ENCODE peak calls at places on chromosomes 3 and 15, in six cellular contexts. J is ascending aorta, K is A549, F is upper lobe of right lung, R is tibial nerve, Q is heart left ventricle. H is an unnamed sample.

GRCh38 chr3:124779116-124779515 is 48.9 kb downstream of the UMPS start:
- DNase-seq in J (no peak), K (no peak), Q (no peak), F (no peak), R (no peak), H (no peak)

GRCh38 chr3:29582310-29582709 is 301.4 kb downstream of the RBMS3 start:
- DNase-seq in R (no peak), F (no peak), Q (no peak), J (no peak), K (no peak), H (no peak)

GRCh38 chr15:88835646-88836045 is 32.4 kb downstream of the ACAN start:
- DNase-seq in Q (no peak), F (no peak), J (no peak), K (no peak), R (no peak), H (no peak)

GRCh38 chr3:111210003-111210699 is 138.5 kb downstream of the NECTIN3 start:
- DNase-seq in Q (no peak), K (no peak), R (no peak), F (no peak), J (no peak), H (no peak)

GRCh38 chr3:56408761-56409196 is 59.5 kb downstream of the ERC2 start:
- DNase-seq in R (no peak), K (no peak), Q (no peak), F (no peak), J (no peak), H (peak; percentile 60)

GRCh38 chr15:38879909-38880471 is 315.4 kb upstream of the RASGRP1 start:
- DNase-seq in R (peak; percentile 64), K (no peak), Q (peak; percentile 56), J (no peak), F (no peak), H (no peak)

GRCh38 chr3:23859839-23860382 is 54.2 kb downstream of the UBE2E1 start:
- DNase-seq in R (no peak), J (no peak), K (no peak), Q (no peak), F (no peak), H (no peak)

GRCh38 chr3:192207239-192207638 is 520.1 kb downstream of the FGF12 start:
- DNase-seq in F (no peak), J (no peak), K (no peak), Q (no peak), R (no peak), H (no peak)

GRCh38 chr3:139577899-139578298 is 38.4 kb upstream of the RBP1 start:
- DNase-seq in J (no peak), K (no peak), R (no peak), Q (no peak), F (no peak), H (no peak)

GRCh38 chr3:16329792-16330061 is 64.7 kb downstream of the OXNAD1 start:
- DNase-seq in J (no peak), K (no peak), Q (no peak), F (no peak), R (no peak), H (no peak)

GRCh38 chr15:58221591-58222241 is 83.5 kb downstream of the AQP9 start:
- DNase-seq in Q (no peak), K (peak; percentile 53), F (no peak), R (no peak), J (no peak), H (no peak)

GRCh38 chr15:40080847-40081246 is 27.8 kb downstream of the BMF start:
- DNase-seq in K (no peak), R (no peak), F (no peak), Q (no peak), J (no peak), H (no peak)

GRCh38 chr3:196920733-196921132 is 21.6 kb downstream of the NCBP2 start:
- DNase-seq in K (no peak), J (no peak), Q (no peak), R (no peak), F (no peak), H (no peak)

GRCh38 chr3:46667061-46667621 is 26.3 kb downstream of the ALS2CL start:
- DNase-seq in J (peak; percentile 6), Q (no peak), K (no peak), R (no peak), F (peak; percentile 64), H (peak; percentile 69)

GRCh38 chr3:40766396-40766795 is 241.6 kb downstream of the ZNF621 start:
- DNase-seq in F (no peak), K (no peak), Q (no peak), J (no peak), R (no peak), H (no peak)

GRCh38 chr3:191721390-191721801 is 260.4 kb downstream of the PYDC2 start:
- DNase-seq in Q (no peak), R (no peak), F (no peak), K (no peak), J (no peak), H (no peak)

GRCh38 chr3:115623414-115623868 is at the start of gene GAP43:
- DNase-seq in K (peak; percentile 45), R (peak; percentile 4), F (peak; percentile 56), J (no peak), Q (peak; percentile 48), H (peak; percentile 76)

GRCh38 chr15:97501291-97501690 is 459.2 kb upstream of the ARRDC4 start:
- DNase-seq in F (no peak), K (no peak), R (no peak), Q (no peak), J (no peak), H (no peak)

GRCh38 chr3:173789530-173789929 is 392.0 kb downstream of the NLGN1 start:
- DNase-seq in J (no peak), R (no peak), F (no peak), K (no peak), Q (no peak), H (no peak)

GRCh38 chr3:131349946-131350347 is 31.6 kb upstream of the NUDT16 start:
- DNase-seq in J (no peak), Q (peak; percentile 67), K (peak; percentile 42), F (no peak), R (no peak), H (no peak)

GRCh38 chr3:157274644-157275137 is 114.7 kb upstream of the CCNL1 start:
- DNase-seq in F (no peak), Q (no peak), K (no peak), R (no peak), J (no peak), H (no peak)

GRCh38 chr3:184710870-184711365 is 946 bp downstream of the MAGEF1 start:
- DNase-seq in J (no peak), F (no peak), K (peak; percentile 11), R (no peak), Q (no peak), H (no peak)

GRCh38 chr15:68874788-68875187 is 54.1 kb upstream of the ANP32A start:
- DNase-seq in J (no peak), Q (no peak), R (no peak), F (no peak), K (no peak), H (no peak)

GRCh38 chr3:73950781-73951180 is 326.0 kb upstream of the PDZRN3 start:
- DNase-seq in F (no peak), R (no peak), J (no peak), K (no peak), Q (no peak), H (no peak)

GRCh38 chr3:100073555-100074307 is 40.6 kb downstream of the FILIP1L start:
- DNase-seq in R (no peak), K (no peak), F (no peak), Q (peak; percentile 50), J (no peak), H (peak; percentile 54)
- H3K27ac ChIP-seq in R (peak overlapping the region; percentile 49), K (no peak overlapping the region), F (peak overlapping the region; percentile 31), Q (peak overlapping the region; percentile 59), J (peak overlapping the region; percentile 92), H (no peak overlapping the region)

DNA sequence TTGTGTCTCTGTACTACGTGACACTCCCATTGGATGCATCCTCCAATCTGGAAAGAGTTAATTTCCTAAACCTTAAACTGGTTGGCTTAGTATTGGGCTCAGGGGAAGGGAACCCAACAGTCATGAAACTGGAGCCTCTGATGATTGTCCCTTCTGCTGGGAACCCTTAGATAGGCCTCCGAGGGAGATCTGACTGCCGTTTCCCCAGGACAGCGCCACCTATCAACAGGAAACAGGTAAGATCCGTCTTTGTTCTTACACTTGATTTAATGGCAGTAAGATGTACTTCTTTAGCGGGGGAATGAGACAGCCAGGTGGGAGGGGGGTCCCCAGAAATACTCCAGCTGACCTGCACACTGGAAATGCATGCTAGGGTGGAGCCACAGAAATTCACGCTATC is 1749.6 kb downstream of the SI start:
- DNase-seq in K (peak; percentile 8), Q (no peak), R (no peak), F (no peak), J (no peak), H (no peak)
- TF ChIP-seq CTCF in K (no peak), Q (no peak), R (no peak), F (no peak), J (no peak), H (no peak)

DNA sequence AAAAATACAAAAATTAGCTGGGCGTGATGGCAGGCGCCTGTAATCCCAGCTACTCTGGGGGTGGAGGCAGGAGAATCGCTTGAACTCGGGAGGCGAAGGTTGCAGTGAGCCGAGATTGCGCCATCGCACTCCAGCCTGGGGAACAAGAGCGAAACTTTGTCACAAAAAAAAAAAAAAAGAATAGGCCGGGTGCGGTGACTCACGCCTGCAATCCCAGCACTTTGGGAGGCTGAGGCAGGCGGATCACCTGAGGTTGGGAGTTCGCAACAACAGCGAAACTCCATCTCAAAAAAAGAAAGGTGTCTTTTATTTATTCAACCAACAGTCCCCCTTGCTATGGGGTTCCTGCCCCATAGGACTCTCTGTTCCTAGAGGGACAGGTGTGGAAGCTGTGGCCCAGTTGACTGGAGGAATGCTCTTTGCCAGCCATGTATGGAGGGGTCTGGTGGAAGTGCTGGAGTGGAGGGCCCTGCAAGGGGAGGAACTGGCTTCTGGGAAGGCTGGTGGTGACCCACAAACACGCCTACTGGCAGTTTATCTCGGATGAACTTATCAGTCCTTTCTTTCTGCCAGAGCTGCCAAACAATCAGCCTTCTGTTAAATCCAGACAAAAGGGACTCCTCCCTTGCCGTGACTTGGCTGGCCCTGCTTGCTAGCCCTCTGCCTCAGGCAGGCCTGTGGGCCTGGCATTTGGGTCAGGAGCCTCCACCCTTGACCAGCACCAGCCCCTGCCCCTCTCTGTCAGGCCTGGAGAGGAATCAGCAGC is 4.6 kb upstream of the DAG1 start:
- DNase-seq in R (no peak), J (no peak), Q (peak; percentile 37), K (no peak), F (peak; percentile 78), H (no peak)
- H3K4me1 ChIP-seq in R (peaks cover 77% of the 10 kb centered on the region), J (peaks cover 12% of the 10 kb centered on the region), Q (peaks cover 34% of the 10 kb centered on the region), K (peaks cover 39% of the 10 kb centered on the region), F (peaks cover 23% of the 10 kb centered on the region), H (peaks cover 20% of the 10 kb centered on the region)

GRCh38 chr3:72150634-72151412 is 365.9 kb upstream of the PROK2 start:
- DNase-seq in F (no peak), J (no peak), R (no peak), K (peak; percentile 21), Q (no peak), H (no peak)
- H3K27ac ChIP-seq in F (no peak overlapping the region), J (no peak overlapping the region), R (no peak overlapping the region), K (no peak overlapping the region), Q (no peak overlapping the region), H (peak overlapping the region; percentile 32)